ENCODE peak calls at places on chromosomes 13 and 19, in six cellular contexts. One of them, this sample, is unnamed. For H3K36me3 and H3K4me1, the result is how much of the 10 kb centered on the place peaks cover.

GRCh38 chr19:30446844-30447243 is 74.7 kb downstream of the ZNF536 start:
- DNase-seq in left lung: no peak
- DNase-seq in aorta: no peak
- DNase-seq in endodermal cell: no peak
- DNase-seq in DND-41: no peak
- DNase-seq in HCT116: no peak
- DNase-seq in this sample: no peak

GRCh38 chr13:51760592-51760991 is 43.4 kb downstream of the DHRS12 start:
- DNase-seq in left lung: no peak
- DNase-seq in aorta: peak
- DNase-seq in endodermal cell: no peak
- DNase-seq in DND-41: no peak
- DNase-seq in HCT116: no peak
- DNase-seq in this sample: no peak

GRCh38 chr19:28468701-28469459 is 744.1 kb downstream of the UQCRFS1 start:
- DNase-seq in left lung: peak
- DNase-seq in aorta: peak
- DNase-seq in endodermal cell: peak
- DNase-seq in DND-41: peak
- DNase-seq in HCT116: no peak
- DNase-seq in this sample: no peak

GRCh38 chr13:21232196-21232595 is 55.7 kb downstream of the MRPL57 start:
- DNase-seq in left lung: no peak
- DNase-seq in aorta: no peak
- DNase-seq in endodermal cell: no peak
- DNase-seq in DND-41: peak
- DNase-seq in HCT116: no peak
- DNase-seq in this sample: no peak

GRCh38 chr13:114296902-114297301 is 15.5 kb downstream of the UPF3A start:
- DNase-seq in left lung: no peak
- DNase-seq in aorta: no peak
- DNase-seq in endodermal cell: no peak
- DNase-seq in DND-41: no peak
- DNase-seq in HCT116: no peak
- DNase-seq in this sample: no peak

GRCh38 chr19:8445488-8446001 is 770 bp downstream of the HNRNPM start:
- DNase-seq in left lung: peak
- DNase-seq in aorta: peak
- DNase-seq in endodermal cell: peak
- DNase-seq in DND-41: peak
- DNase-seq in HCT116: no peak
- DNase-seq in this sample: peak

GRCh38 chr19:32914879-32915278 is 45.3 kb upstream of the SLC7A9 start:
- DNase-seq in left lung: no peak
- DNase-seq in aorta: no peak
- DNase-seq in endodermal cell: no peak
- DNase-seq in DND-41: no peak
- DNase-seq in HCT116: no peak
- DNase-seq in this sample: no peak

GRCh38 chr19:19628499-19629134 is 597 bp upstream of the LPAR2 start:
- DNase-seq in left lung: peak
- DNase-seq in aorta: no peak
- DNase-seq in endodermal cell: peak
- DNase-seq in DND-41: no peak
- DNase-seq in HCT116: peak
- DNase-seq in this sample: peak

GRCh38 chr13:33224686-33225085 is 60.9 kb downstream of the STARD13 start:
- DNase-seq in left lung: no peak
- DNase-seq in aorta: no peak
- DNase-seq in endodermal cell: no peak
- DNase-seq in DND-41: no peak
- DNase-seq in HCT116: no peak
- DNase-seq in this sample: no peak

GRCh38 chr13:20231839-20232555 is at the start of gene GJB6:
- DNase-seq in left lung: peak
- DNase-seq in aorta: no peak
- DNase-seq in endodermal cell: peak
- DNase-seq in DND-41: no peak
- DNase-seq in HCT116: no peak
- DNase-seq in this sample: no peak

GRCh38 chr13:79398915-79399314 is 7.1 kb downstream of the RBM26 start:
- DNase-seq in left lung: no peak
- DNase-seq in aorta: no peak
- DNase-seq in endodermal cell: no peak
- DNase-seq in DND-41: no peak
- DNase-seq in HCT116: no peak
- DNase-seq in this sample: no peak

GRCh38 chr13:38543561-38543960 is 143.3 kb upstream of the FREM2 start:
- DNase-seq in left lung: no peak
- DNase-seq in aorta: no peak
- DNase-seq in endodermal cell: no peak
- DNase-seq in DND-41: no peak
- DNase-seq in HCT116: no peak
- DNase-seq in this sample: no peak

GRCh38 chr13:48086272-48086671 is 8.6 kb downstream of the MED4 start:
- DNase-seq in left lung: no peak
- DNase-seq in aorta: no peak
- DNase-seq in endodermal cell: no peak
- DNase-seq in DND-41: no peak
- DNase-seq in HCT116: no peak
- DNase-seq in this sample: no peak

GRCh38 chr13:112975401-112975939 is 6.5 kb downstream of the MCF2L start:
- DNase-seq in left lung: peak
- DNase-seq in aorta: no peak
- DNase-seq in endodermal cell: no peak
- DNase-seq in DND-41: no peak
- DNase-seq in HCT116: no peak
- DNase-seq in this sample: no peak

GRCh38 chr19:45391346-45391745 is 13.5 kb downstream of the PPP1R13L start:
- DNase-seq in left lung: no peak
- DNase-seq in aorta: no peak
- DNase-seq in endodermal cell: peak
- DNase-seq in DND-41: no peak
- DNase-seq in HCT116: no peak
- DNase-seq in this sample: no peak

GRCh38 chr13:20125129-20125782 is 35.6 kb downstream of the GJA3 start:
- DNase-seq in left lung: no peak
- DNase-seq in aorta: no peak
- DNase-seq in endodermal cell: no peak
- DNase-seq in DND-41: no peak
- DNase-seq in HCT116: no peak
- DNase-seq in this sample: no peak

GRCh38 chr19:47269596-47269995 is 5.1 kb upstream of the INAFM1 start:
- DNase-seq in left lung: no peak
- DNase-seq in aorta: no peak
- DNase-seq in endodermal cell: no peak
- DNase-seq in DND-41: no peak
- DNase-seq in HCT116: no peak
- DNase-seq in this sample: no peak
- H3K36me3 ChIP-seq in left lung: under half
- H3K36me3 ChIP-seq in aorta: under half
- H3K36me3 ChIP-seq in endodermal cell: half or more
- H3K36me3 ChIP-seq in DND-41: under half
- H3K36me3 ChIP-seq in HCT116: under half
- H3K36me3 ChIP-seq in this sample: half or more

DNA sequence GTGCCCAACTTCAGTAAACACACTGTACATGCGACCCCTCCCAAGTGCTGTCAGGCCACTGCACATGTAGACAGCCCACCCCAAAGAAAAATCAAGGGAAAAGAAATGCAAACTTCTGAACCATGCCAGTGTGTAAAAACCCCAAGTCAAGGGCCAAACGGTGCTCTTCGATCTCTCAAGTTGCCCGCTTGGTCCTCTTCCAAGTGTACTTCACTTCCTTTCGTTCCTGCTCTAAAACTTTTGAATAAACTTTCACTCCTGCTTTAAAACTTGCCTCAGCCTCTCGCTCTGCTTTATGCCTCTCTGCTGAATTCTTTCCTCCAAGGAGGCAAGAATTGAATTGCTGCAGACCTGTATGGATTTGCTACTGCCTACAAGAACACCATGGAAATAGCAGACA is 600.7 kb downstream of the KCTD12 start:
- DNase-seq in left lung: no peak
- DNase-seq in aorta: no peak
- DNase-seq in endodermal cell: no peak
- DNase-seq in DND-41: no peak
- DNase-seq in HCT116: no peak
- DNase-seq in this sample: no peak
- H3K27ac ChIP-seq in left lung: peak
- H3K27ac ChIP-seq in aorta: peak
- H3K27ac ChIP-seq in endodermal cell: no peak
- H3K27ac ChIP-seq in DND-41: no peak
- H3K27ac ChIP-seq in HCT116: no peak
- H3K27ac ChIP-seq in this sample: peak

GRCh38 chr19:47109541-47110375 is 3.8 kb downstream of the ZC3H4 start:
- DNase-seq in left lung: peak
- DNase-seq in aorta: no peak
- DNase-seq in endodermal cell: peak
- DNase-seq in DND-41: peak
- DNase-seq in HCT116: no peak
- DNase-seq in this sample: no peak
- H3K4me1 ChIP-seq in left lung: half or more
- H3K4me1 ChIP-seq in aorta: under half
- H3K4me1 ChIP-seq in endodermal cell: under half
- H3K4me1 ChIP-seq in DND-41: half or more
- H3K4me1 ChIP-seq in HCT116: under half
- H3K4me1 ChIP-seq in this sample: under half

GRCh38 chr19:48968813-48969218 is 3.7 kb downstream of the FTL start:
- DNase-seq in left lung: no peak
- DNase-seq in aorta: peak
- DNase-seq in endodermal cell: no peak
- DNase-seq in DND-41: no peak
- DNase-seq in HCT116: no peak
- DNase-seq in this sample: no peak

GRCh38 chr19:48970923-48971395 is 5.8 kb downstream of the FTL start:
- DNase-seq in left lung: peak
- DNase-seq in aorta: peak
- DNase-seq in endodermal cell: peak
- DNase-seq in DND-41: peak
- DNase-seq in HCT116: no peak
- DNase-seq in this sample: peak

GRCh38 chr19:48968179-48968661 is 3.1 kb downstream of the FTL start:
- DNase-seq in left lung: no peak
- DNase-seq in aorta: no peak
- DNase-seq in endodermal cell: no peak
- DNase-seq in DND-41: no peak
- DNase-seq in HCT116: no peak
- DNase-seq in this sample: no peak

GRCh38 chr19:48969276-48970138 is 4.4 kb downstream of the FTL start:
- DNase-seq in left lung: peak
- DNase-seq in aorta: no peak
- DNase-seq in endodermal cell: peak
- DNase-seq in DND-41: peak
- DNase-seq in HCT116: no peak
- DNase-seq in this sample: peak

DNA sequence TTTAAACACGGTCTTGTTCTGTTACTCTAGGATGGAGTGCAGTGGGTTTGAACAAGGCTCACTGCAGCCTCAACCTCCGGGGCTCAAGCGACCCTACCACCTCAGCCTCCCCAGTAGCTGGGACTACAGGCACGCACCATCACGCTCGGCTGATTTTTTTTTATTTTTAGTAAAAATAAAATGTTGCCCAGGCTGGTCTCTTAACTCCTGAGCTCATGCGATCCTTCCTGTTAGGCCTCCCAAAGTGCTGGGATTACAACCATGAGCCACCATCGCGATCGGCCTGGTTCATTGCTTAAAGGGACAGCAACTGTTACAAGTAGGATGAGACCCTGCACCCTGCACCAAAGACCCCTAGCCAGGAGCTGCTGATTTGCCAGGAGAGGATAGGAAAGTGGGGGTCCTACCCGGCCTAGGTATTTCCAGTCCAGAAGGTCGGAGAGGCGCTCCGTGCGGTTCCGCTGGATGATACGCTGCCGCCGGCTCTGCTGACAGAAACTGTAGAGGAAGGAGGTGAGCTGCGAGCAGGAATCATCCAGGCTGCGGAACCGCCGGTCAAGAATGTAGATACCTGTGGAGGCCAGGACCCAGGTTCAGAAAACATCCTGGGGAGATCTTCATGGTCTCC is 5.1 kb downstream of the FTL start:
- DNase-seq in left lung: no peak
- DNase-seq in aorta: no peak
- DNase-seq in endodermal cell: no peak
- DNase-seq in DND-41: no peak
- DNase-seq in HCT116: no peak
- DNase-seq in this sample: peak
- H3K36me3 ChIP-seq in left lung: under half
- H3K36me3 ChIP-seq in aorta: under half
- H3K36me3 ChIP-seq in endodermal cell: half or more
- H3K36me3 ChIP-seq in DND-41: half or more
- H3K36me3 ChIP-seq in HCT116: under half
- H3K36me3 ChIP-seq in this sample: under half

This sample was measured in upper lobe of right lung.